ENCODE peak calls at places on chromosomes 6 and 20, in five cellular contexts. I, L, P, U and Z are unnamed samples.

GRCh38 chr20:24829649-24830370 is 119.3 kb upstream of the CST7 start:
- DNase-seq in I (no peak), L (no peak), P (no peak), U (no peak), Z (no peak)

GRCh38 chr6:56245903-56246351 is 1.5 kb downstream of the COL21A1 start:
- DNase-seq in I (no peak), L (no peak), P (no peak), U (no peak), Z (no peak)

GRCh38 chr6:145755682-145756081 is 20.4 kb upstream of the EPM2A start:
- DNase-seq in I (no peak), L (no peak), P (no peak), U (no peak), Z (no peak)

GRCh38 chr6:44699082-44699481 is 311.6 kb downstream of the CDC5L start:
- DNase-seq in I (no peak), L (no peak), P (no peak), U (no peak), Z (no peak)

GRCh38 chr6:138211048-138211581 is 7.2 kb downstream of the PBOV1 start:
- DNase-seq in I (no peak), L (no peak), P (no peak), U (no peak), Z (no peak)

GRCh38 chr6:10429638-10430427 is 15.0 kb upstream of the TFAP2A start:
- DNase-seq in I (no peak), L (no peak), P (no peak), U (no peak), Z (no peak)

GRCh38 chr6:37680668-37681067 is 17.0 kb downstream of the MDGA1 start:
- DNase-seq in I (no peak), L (peak; percentile 46), P (no peak), U (no peak), Z (no peak)

GRCh38 chr6:65984089-65984488 is 277.1 kb upstream of the EYS start:
- DNase-seq in I (no peak), L (no peak), P (no peak), U (no peak), Z (no peak)

GRCh38 chr6:166025149-166025898 is 142.3 kb downstream of the TBXT start:
- DNase-seq in I (no peak), L (no peak), P (no peak), U (no peak), Z (no peak)

GRCh38 chr6:129695373-129696027 is 14.5 kb downstream of the ARHGAP18 start:
- DNase-seq in I (no peak), L (no peak), P (no peak), U (no peak), Z (no peak)

GRCh38 chr6:75922226-75922625 is 150.2 kb downstream of the IMPG1 start:
- DNase-seq in I (no peak), L (no peak), P (no peak), U (no peak), Z (no peak)

GRCh38 chr6:164034602-164035140 is 620.2 kb downstream of the QKI start:
- DNase-seq in I (no peak), L (no peak), P (no peak), U (no peak), Z (no peak)

GRCh38 chr20:46118481-46119020 is 437 bp downstream of the CD40 start:
- DNase-seq in I (peak; percentile 71), L (peak; percentile 35), P (peak; percentile 70), U (no peak), Z (no peak)

GRCh38 chr6:157985378-157986155 is 3.9 kb downstream of the SYNJ2 start:
- DNase-seq in I (peak; percentile 38), L (no peak), P (no peak), U (no peak), Z (no peak)

GRCh38 chr6:37524025-37524647 is 24.4 kb upstream of the CCDC167 start:
- DNase-seq in I (no peak), L (no peak), P (no peak), U (no peak), Z (no peak)

GRCh38 chr20:5608104-5608447 is 142.1 kb upstream of the SHLD1 start:
- DNase-seq in I (no peak), L (no peak), P (no peak), U (no peak), Z (no peak)

GRCh38 chr6:7042056-7042653 is 65.6 kb upstream of the RREB1 start:
- DNase-seq in I (no peak), L (no peak), P (no peak), U (no peak), Z (no peak)

GRCh38 chr6:105607624-105608392 is 204.9 kb upstream of the PREP start:
- DNase-seq in I (no peak), L (no peak), P (no peak), U (no peak), Z (no peak)

GRCh38 chr6:33168202-33168601 is 24.1 kb downstream of the COL11A2 start:
- DNase-seq in I (peak; percentile 45), L (no peak), P (no peak), U (no peak), Z (no peak)

GRCh38 chr20:61699184-61700066 is 366.3 kb downstream of the TAF4 start:
- DNase-seq in I (no peak), L (no peak), P (no peak), U (no peak), Z (no peak)

GRCh38 chr20:53547664-53548239 is 45.9 kb downstream of the ZNF217 start:
- DNase-seq in I (no peak), L (no peak), P (no peak), U (peak; percentile 26), Z (no peak)

GRCh38 chr6:437042-437402 is 45.5 kb downstream of the IRF4 start:
- DNase-seq in I (no peak), L (no peak), P (no peak), U (no peak), Z (no peak)

GRCh38 chr20:6241591-6241990 is 118.8 kb upstream of the FERMT1 start:
- DNase-seq in I (no peak), L (no peak), P (no peak), U (no peak), Z (no peak)

GRCh38 chr20:37914672-37915433 is 11.9 kb downstream of the VSTM2L start:
- DNase-seq in I (peak; percentile 66), L (no peak), P (no peak), U (no peak), Z (no peak)

DNA sequence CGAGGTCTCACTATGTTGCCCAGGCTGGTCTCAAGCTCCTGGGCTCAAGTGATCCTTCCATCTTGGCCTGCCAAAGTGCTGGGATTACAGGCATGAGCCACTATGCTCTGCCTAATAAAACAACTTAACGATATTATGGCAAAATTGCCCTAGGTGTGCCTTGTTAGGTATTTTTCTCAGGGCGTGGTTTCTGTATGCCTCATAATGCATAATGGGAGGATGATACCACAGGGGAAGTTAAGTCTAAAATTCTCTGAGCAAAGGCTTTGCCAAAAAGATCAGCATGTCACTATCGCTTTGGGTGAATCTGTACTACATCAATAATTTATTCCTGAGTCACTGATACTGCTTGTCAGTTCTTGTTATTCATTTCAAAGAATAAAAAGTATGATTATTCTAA is 15.9 kb upstream of the LOC128125822 start:
- DNase-seq in I (no peak), L (no peak), P (no peak), U (no peak), Z (no peak)
- H3K27ac ChIP-seq in I (no peak overlapping the region), L (no peak overlapping the region), P (no peak overlapping the region), U (no peak overlapping the region), Z (no peak overlapping the region)

GRCh38 chr20:49792611-49793010 is 20.0 kb upstream of the SLC9A8 start:
- DNase-seq in I (no peak), L (no peak), P (no peak), U (no peak), Z (no peak)
- H3K4me1 ChIP-seq in I (peaks cover 34% of the 10 kb centered on the region), L (no peaks in the 10 kb centered on the region), P (peaks cover 7% of the 10 kb centered on the region), U (no peaks in the 10 kb centered on the region), Z (no peaks in the 10 kb centered on the region)

GRCh38 chr6:131139599-131139998 is 4.3 kb downstream of the AKAP7 start:
- DNase-seq in I (no peak), L (no peak), P (no peak), U (no peak), Z (no peak)

GRCh38 chr6:131134950-131135243 is 370 bp upstream of the AKAP7 start:
- DNase-seq in I (no peak), L (no peak), P (no peak), U (no peak), Z (no peak)

GRCh38 chr6:131134220-131134831 is 941 bp upstream of the AKAP7 start:
- DNase-seq in I (no peak), L (no peak), P (no peak), U (no peak), Z (no peak)

GRCh38 chr6:131135244-131136020 is at the start of gene AKAP7:
- DNase-seq in I (peak; percentile 93), L (peak; percentile 84), P (peak; percentile 85), U (peak; percentile 49), Z (peak; percentile 12)

GRCh38 chr6:131136021-131136847 is 967 bp downstream of the AKAP7 start:
- DNase-seq in I (no peak), L (no peak), P (no peak), U (no peak), Z (no peak)
- H3K27ac ChIP-seq in I (peak overlapping the region; percentile 89), L (peak overlapping the region; percentile 92), P (peak overlapping the region; percentile 95), U (peak overlapping the region; percentile 68), Z (no peak overlapping the region)

GRCh38 chr20:35618372-35619131 is 2.9 kb downstream of the SPAG4 start:
- DNase-seq in I (no peak), L (no peak), P (peak; percentile 66), U (no peak), Z (no peak)

GRCh38 chr20:35618032-35618371 is 2.4 kb downstream of the SPAG4 start:
- DNase-seq in I (no peak), L (no peak), P (no peak), U (no peak), Z (no peak)

GRCh38 chr20:35619196-35620095 is 3.8 kb downstream of the SPAG4 start:
- DNase-seq in I (peak; percentile 89), L (peak; percentile 78), P (peak; percentile 87), U (peak; percentile 76), Z (peak; percentile 63)

GRCh38 chr20:35620818-35621559 is 5.4 kb downstream of the SPAG4 start:
- DNase-seq in I (no peak), L (no peak), P (peak; percentile 35), U (no peak), Z (no peak)

GRCh38 chr20:35621560-35621946 is 5.9 kb downstream of the SPAG4 start:
- DNase-seq in I (no peak), L (no peak), P (no peak), U (no peak), Z (no peak)
- H3K4me1 ChIP-seq in I (peaks cover 18% of the 10 kb centered on the region), L (peaks cover 14% of the 10 kb centered on the region), P (peaks cover 1% of the 10 kb centered on the region), U (peaks cover 27% of the 10 kb centered on the region), Z (peaks cover 30% of the 10 kb centered on the region)